ENCODE peak calls at places on chromosomes 6 and 20, in six cellular contexts. Z, F, C, X, D and G are unnamed samples.

GRCh38 chr6:3422457-3422816 is 34.4 kb downstream of the SLC22A23 start:
- DNase-seq in Z (no peak), F (no peak), C (no peak), X (no peak), D (no peak), G (no peak)

GRCh38 chr20:6071162-6071695 is 17.4 kb upstream of the LRRN4 start:
- DNase-seq in Z (no peak), F (no peak), C (no peak), X (no peak), D (no peak), G (no peak)

GRCh38 chr20:20367681-20368413 is at the start of gene INSM1:
- DNase-seq in Z (no peak), F (no peak), C (peak), X (no peak), D (no peak), G (no peak)

GRCh38 chr20:7146552-7147219 is 379.2 kb downstream of the BMP2 start:
- DNase-seq in Z (no peak), F (no peak), C (no peak), X (no peak), D (no peak), G (no peak)

GRCh38 chr20:53643031-53643832 is 49.6 kb upstream of the ZNF217 start:
- DNase-seq in Z (peak), F (peak), C (no peak), X (no peak), D (no peak), G (peak)

GRCh38 chr20:57698867-57699275 is 10.9 kb downstream of the PMEPA1 start:
- DNase-seq in Z (no peak), F (no peak), C (no peak), X (no peak), D (no peak), G (no peak)

GRCh38 chr20:44805991-44806729 is 4.2 kb downstream of the RIMS4 start:
- DNase-seq in Z (no peak), F (no peak), C (peak), X (no peak), D (no peak), G (peak)

GRCh38 chr20:62725596-62726268 is 17.1 kb downstream of the NTSR1 start:
- DNase-seq in Z (no peak), F (no peak), C (no peak), X (no peak), D (no peak), G (no peak)

GRCh38 chr6:431504-431903 is 40.0 kb downstream of the IRF4 start:
- DNase-seq in Z (no peak), F (no peak), C (no peak), X (no peak), D (no peak), G (no peak)

GRCh38 chr20:44643596-44644383 is 7.7 kb downstream of the ADA start:
- DNase-seq in Z (no peak), F (no peak), C (peak), X (peak), D (peak), G (no peak)

GRCh38 chr6:163951990-163952389 is 537.5 kb downstream of the QKI start:
- DNase-seq in Z (no peak), F (no peak), C (no peak), X (no peak), D (no peak), G (no peak)

GRCh38 chr6:79672631-79673065 is 41.5 kb downstream of the SH3BGRL2 start:
- DNase-seq in Z (peak), F (no peak), C (no peak), X (no peak), D (peak), G (no peak)

GRCh38 chr6:16238057-16238657 is at the start of gene GMPR:
- DNase-seq in Z (peak), F (no peak), C (peak), X (no peak), D (no peak), G (peak)

GRCh38 chr6:24907959-24908358 is 27.8 kb downstream of the RIPOR2 start:
- DNase-seq in Z (no peak), F (no peak), C (no peak), X (no peak), D (no peak), G (no peak)

GRCh38 chr6:33837971-33838665 is 34.3 kb upstream of the MLN start:
- DNase-seq in Z (no peak), F (no peak), C (peak), X (no peak), D (no peak), G (no peak)

GRCh38 chr20:61895016-61895415 is 170.7 kb downstream of the TAF4 start:
- DNase-seq in Z (no peak), F (no peak), C (no peak), X (no peak), D (no peak), G (no peak)

GRCh38 chr20:8661229-8662023 is 407.5 kb upstream of the PLCB4 start:
- DNase-seq in Z (no peak), F (no peak), C (no peak), X (no peak), D (no peak), G (no peak)

GRCh38 chr20:25042531-25043498 is 15.1 kb downstream of the ACSS1 start:
- DNase-seq in Z (no peak), F (peak), C (no peak), X (no peak), D (no peak), G (no peak)
- TF ChIP-seq ATF3 in Z (no peak), F (no peak), C (no peak), X (no peak), D (no peak), G (no peak)

DNA sequence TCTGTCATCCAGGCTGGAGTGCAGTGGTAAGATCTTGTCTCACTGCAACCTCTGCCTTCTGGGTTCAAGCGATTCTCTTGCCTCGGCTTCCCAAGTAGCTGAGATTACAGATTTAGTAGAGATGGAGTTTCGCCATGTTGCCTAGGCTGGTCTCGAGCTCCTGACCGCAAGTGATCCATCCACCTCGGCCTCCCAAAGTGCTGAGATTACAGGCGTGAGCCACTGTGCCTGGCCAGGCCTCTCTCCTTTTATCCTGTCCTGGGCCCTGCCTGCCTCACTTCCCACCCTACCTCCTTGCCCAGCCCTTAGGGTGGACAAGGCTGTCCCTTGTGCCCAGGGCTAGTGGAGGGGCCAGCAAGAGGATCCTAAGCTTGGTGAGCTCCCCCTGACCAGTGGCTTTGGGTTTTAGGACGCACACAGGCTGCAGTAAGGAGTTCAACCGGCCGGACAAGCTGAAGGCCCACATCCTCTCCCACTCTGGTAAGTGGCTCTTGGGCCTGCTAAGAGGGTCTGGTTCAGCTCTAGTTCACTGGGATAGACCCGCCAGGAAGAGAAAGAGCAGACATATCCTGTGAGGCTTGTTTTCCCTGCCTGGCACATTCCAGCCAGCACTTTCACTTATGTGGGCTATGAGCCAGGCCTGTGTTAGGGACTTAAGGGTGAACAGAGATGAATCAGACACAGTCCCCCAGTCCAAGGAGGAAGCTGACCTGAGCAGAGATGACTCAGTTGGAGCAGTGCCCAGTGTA is 21.9 kb upstream of the CHMP4B start:
- DNase-seq in Z (peak), F (no peak), C (no peak), X (no peak), D (peak), G (peak)
- TF ChIP-seq ATF3 in Z (no peak), F (no peak), C (no peak), X (no peak), D (no peak), G (peak)

GRCh38 chr6:115591973-115592486 is 468.7 kb downstream of the FRK start:
- DNase-seq in Z (no peak), F (no peak), C (no peak), X (no peak), D (no peak), G (no peak)
- TF ChIP-seq ATF3 in Z (no peak), F (no peak), C (no peak), X (no peak), D (no peak), G (no peak)

GRCh38 chr6:69756907-69757306 is 39.9 kb downstream of the LMBRD1 start:
- DNase-seq in Z (no peak), F (no peak), C (no peak), X (no peak), D (no peak), G (no peak)

GRCh38 chr6:69756357-69756756 is 40.5 kb downstream of the LMBRD1 start:
- DNase-seq in Z (no peak), F (no peak), C (no peak), X (no peak), D (no peak), G (no peak)

GRCh38 chr6:69763763-69764162 is 33.0 kb downstream of the LMBRD1 start:
- DNase-seq in Z (no peak), F (no peak), C (no peak), X (no peak), D (no peak), G (no peak)

DNA sequence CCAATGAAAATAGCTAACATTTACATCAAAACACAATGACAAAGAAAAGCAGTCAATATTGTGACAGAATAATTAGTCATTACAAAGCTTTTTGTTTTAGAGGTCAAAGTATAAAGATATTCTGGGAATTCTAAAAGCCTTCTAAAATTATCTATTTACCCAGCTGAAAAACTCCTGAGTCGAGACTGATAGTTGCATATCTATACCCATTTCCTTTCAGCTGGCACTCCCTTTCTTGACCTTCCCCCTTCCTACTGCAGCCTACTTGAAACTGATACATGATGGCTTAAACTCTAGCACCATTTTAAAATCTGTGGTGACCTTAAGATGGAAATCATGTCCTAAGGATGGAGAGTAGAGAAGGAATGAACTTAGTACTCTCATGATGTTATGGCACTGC is 38.6 kb downstream of the LMBRD1 start:
- DNase-seq in Z (no peak), F (no peak), C (no peak), X (no peak), D (no peak), G (peak)
- TF ChIP-seq ATF3 in Z (no peak), F (no peak), C (no peak), X (no peak), D (no peak), G (no peak)

DNA sequence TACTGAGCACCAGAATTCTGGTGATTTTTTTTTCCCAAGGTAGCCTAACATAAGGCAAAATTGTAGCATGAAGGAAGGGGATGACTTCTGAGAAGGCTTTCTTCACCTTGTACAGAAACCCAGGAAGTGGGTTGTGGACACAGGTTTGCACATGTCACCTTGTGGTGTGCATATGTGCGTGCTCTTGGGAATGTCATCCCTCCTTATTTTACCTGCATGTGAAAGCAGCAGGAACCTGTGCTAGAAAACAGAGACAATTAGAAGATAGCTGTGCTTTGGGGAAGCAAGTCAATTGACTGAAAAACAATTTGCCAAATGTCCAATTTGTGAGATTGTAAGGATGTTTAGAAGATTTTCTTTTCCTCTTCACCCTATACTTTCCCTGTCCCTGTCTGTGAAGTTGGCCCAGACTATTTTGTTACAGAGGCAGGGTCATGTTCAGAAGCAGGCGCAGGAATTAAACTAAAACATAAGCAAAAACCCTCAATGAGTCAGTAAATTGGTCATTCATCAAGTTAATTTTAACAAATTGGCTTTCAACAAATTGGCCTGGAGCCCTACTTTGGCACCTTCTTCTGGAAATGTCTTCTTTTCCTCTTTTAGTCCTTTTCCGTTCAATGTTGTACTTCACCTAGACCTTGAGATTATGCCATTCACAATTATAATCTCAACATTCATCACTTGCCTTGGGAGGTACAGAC is 261.2 kb downstream of the ADGB start:
- DNase-seq in Z (no peak), F (no peak), C (no peak), X (no peak), D (no peak), G (no peak)
- TF ChIP-seq ATF3 in Z (no peak), F (no peak), C (no peak), X (no peak), D (no peak), G (no peak)

DNA sequence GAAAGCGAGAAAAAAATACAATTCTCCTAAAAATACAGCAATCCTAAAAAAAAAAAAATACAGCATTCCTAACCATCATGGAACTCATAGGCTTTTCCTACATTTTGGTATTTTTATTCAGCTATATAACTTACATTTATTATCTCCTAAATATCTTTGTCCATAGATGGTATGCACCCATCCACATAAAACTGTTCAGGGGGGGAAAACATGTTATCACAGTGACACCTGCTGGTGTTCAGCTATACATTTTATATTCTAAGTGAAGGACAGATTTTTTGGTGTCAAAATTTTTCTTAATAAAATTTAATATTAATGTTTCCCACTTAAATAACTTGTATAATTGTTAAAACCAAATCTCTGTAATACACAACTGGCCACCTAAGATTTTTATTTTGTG is 58.0 kb downstream of the BLOC1S5 start:
- DNase-seq in Z (peak), F (no peak), C (no peak), X (no peak), D (peak), G (peak)
- TF ChIP-seq ATF3 in Z (no peak), F (no peak), C (no peak), X (no peak), D (no peak), G (no peak)

GRCh38 chr6:44438827-44439226 is 51.3 kb downstream of the CDC5L start:
- DNase-seq in Z (no peak), F (no peak), C (no peak), X (no peak), D (no peak), G (no peak)
- TF ChIP-seq ATF3 in Z (no peak), F (no peak), C (no peak), X (no peak), D (no peak), G (no peak)

DNA sequence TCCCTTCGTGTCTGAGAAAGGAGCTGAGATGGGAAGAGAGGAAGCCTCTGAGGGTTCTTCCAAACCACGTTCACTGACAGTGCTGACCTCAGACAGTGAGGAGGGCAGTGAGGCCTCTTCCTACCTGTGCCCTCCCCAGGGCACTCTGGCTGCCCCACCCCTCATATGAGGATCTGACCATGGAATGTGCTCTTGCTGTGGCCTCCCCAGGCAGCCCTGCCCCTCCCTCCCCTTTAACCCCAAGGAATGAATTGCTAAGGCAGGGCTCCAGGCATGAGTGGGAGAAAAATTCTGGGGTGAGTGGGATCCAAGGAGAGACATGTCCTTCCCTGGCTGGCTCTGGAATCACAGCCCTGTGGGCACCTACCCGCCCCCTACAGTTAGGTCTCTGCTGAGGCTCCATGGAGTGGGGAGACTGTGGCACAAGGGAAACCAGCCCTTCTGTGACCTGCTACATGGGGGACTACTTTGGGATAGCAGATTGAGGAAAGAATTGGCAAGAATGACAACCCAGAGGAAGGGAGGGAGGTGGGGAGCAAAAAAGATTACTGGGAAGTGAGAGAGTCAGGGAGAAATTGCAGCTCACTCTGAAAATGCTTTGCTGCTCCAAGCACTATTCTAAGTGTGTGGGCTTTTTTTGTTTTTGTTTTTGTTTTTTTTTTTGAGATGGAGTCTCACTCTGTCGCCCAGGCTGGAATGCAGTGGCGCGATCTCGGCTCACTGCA is 29.4 kb downstream of the TNXB start:
- DNase-seq in Z (no peak), F (no peak), C (no peak), X (no peak), D (no peak), G (no peak)
- TF ChIP-seq ATF3 in Z (no peak), F (no peak), C (no peak), X (no peak), D (no peak), G (no peak)

GRCh38 chr6:56324396-56324795 is 77.0 kb upstream of the COL21A1 start:
- DNase-seq in Z (no peak), F (no peak), C (no peak), X (no peak), D (no peak), G (no peak)

GRCh38 chr6:56334937-56335336 is 87.6 kb upstream of the COL21A1 start:
- DNase-seq in Z (no peak), F (no peak), C (no peak), X (no peak), D (no peak), G (no peak)

GRCh38 chr6:56328366-56328765 is 81.0 kb upstream of the COL21A1 start:
- DNase-seq in Z (no peak), F (no peak), C (no peak), X (no peak), D (no peak), G (no peak)

GRCh38 chr6:56329296-56330050 is 82.1 kb upstream of the COL21A1 start:
- DNase-seq in Z (no peak), F (no peak), C (no peak), X (no peak), D (no peak), G (no peak)
- TF ChIP-seq ATF3 in Z (no peak), F (no peak), C (no peak), X (no peak), D (no peak), G (no peak)